ENCODE peak calls at places on chromosomes 16 and 17, in four cellular contexts. One of them, this sample, is unnamed.

GRCh38 chr16:22927306-22927705 is 113.3 kb downstream of the HS3ST2 start:
- DNase-seq in K562: no peak
- DNase-seq in HepG2: no peak
- DNase-seq in GM12878: no peak
- DNase-seq in this sample: no peak

GRCh38 chr16:12323007-12323699 is 346.6 kb downstream of the SNX29 start:
- DNase-seq in K562: no peak
- DNase-seq in HepG2: no peak
- DNase-seq in GM12878: peak; percentile 43
- DNase-seq in this sample: no peak

GRCh38 chr17:66644311-66644710 is 190.6 kb upstream of the CACNG5 start:
- DNase-seq in GM12878: no peak
- DNase-seq in HepG2: no peak
- DNase-seq in K562: no peak
- DNase-seq in this sample: no peak

GRCh38 chr17:75504347-75505151 is 10.8 kb downstream of the CASKIN2 start:
- DNase-seq in HepG2: peak; percentile 51
- DNase-seq in K562: peak; percentile 79
- DNase-seq in GM12878: no peak
- DNase-seq in this sample: peak; percentile 89

GRCh38 chr17:17859909-17860760 is 23.3 kb upstream of the SREBF1 start:
- DNase-seq in GM12878: no peak
- DNase-seq in K562: peak; percentile 75
- DNase-seq in HepG2: peak; percentile 57
- DNase-seq in this sample: peak; percentile 97

GRCh38 chr16:88534731-88535141 is 35.5 kb upstream of the ZC3H18 start:
- DNase-seq in K562: no peak
- DNase-seq in GM12878: no peak
- DNase-seq in HepG2: no peak
- DNase-seq in this sample: peak; percentile 71

GRCh38 chr16:70767377-70768204 is 33.4 kb downstream of the VAC14 start:
- DNase-seq in HepG2: no peak
- DNase-seq in K562: no peak
- DNase-seq in GM12878: no peak
- DNase-seq in this sample: no peak

GRCh38 chr16:9333515-9333914 is 242.1 kb downstream of the HAPSTR1 start:
- DNase-seq in GM12878: no peak
- DNase-seq in HepG2: no peak
- DNase-seq in K562: no peak
- DNase-seq in this sample: no peak

DNA sequence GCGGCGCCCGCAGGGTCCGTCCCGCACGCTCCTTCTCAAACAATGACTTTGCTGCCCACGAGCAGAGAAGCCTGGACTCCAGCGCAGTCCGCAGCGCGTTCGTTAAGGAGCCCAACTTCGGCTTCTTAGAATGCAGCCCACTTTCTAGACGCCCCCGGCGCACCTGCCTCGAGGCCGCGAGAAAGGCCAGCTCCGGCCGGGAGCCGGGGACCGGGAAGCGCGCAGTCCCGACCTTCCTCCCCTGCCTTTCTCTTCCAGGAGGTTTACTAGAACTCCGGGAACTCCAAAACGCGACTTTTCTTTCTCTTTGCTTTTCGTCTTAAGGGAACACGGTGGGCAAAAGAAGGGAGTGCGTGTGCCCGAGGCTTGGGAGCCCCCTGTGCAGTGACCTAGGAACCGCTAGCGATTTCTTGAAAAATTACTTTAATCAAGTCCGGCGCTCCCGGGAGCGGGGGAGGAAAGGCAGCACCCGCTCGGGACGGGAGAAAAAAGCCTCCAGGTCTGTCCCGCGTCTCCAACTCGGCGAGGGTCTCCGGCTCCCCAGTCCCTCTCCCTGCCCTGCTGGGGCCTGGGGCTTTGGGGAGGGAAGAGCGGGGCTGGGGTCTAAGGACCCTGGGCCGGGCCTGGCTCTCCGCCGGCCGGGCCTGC is 2.6 kb downstream of the HNF1B start:
- DNase-seq in HepG2: no peak
- DNase-seq in GM12878: no peak
- DNase-seq in K562: no peak
- DNase-seq in this sample: peak; percentile 48
- TF ChIP-seq MYC in HepG2: peak; percentile 32
- TF ChIP-seq MYC in GM12878: no peak
- TF ChIP-seq MYC in K562: no peak
- TF ChIP-seq MYC in this sample: no peak

GRCh38 chr17:41614098-41614497 is 1.5 kb upstream of the KRT16 start:
- DNase-seq in GM12878: no peak
- DNase-seq in K562: no peak
- DNase-seq in HepG2: no peak
- DNase-seq in this sample: no peak
- TF ChIP-seq JUNB in GM12878: no peak
- TF ChIP-seq JUNB in K562: no peak
- TF ChIP-seq JUNB in HepG2: no peak
- TF ChIP-seq JUNB in this sample: no peak

DNA sequence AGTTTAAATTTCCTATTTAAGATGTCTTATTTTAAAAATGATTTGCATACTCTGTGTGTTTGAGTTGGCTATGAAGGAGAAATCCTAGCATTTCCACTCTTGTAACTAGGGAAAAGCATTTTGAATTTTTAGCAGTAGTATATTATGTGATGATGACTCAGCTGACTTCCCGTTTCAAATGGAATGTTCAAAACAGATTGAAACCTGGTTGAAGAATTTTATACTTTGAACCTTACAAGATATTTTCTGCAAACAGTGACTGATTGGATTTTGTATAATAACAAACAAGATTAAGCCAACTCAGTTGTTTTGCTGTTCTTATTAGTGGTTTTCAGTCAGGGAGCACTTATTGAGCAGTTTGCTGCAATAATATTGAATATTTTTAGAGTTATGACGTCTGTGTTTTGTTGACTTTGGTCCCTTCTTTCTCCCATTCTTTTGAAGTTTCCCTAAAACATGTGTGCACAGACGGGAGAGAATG is 8.0 kb downstream of the TNRC6A start:
- DNase-seq in GM12878: no peak
- DNase-seq in HepG2: peak; percentile 86
- DNase-seq in K562: no peak
- DNase-seq in this sample: no peak
- TF ChIP-seq MYC in GM12878: no peak
- TF ChIP-seq MYC in HepG2: no peak
- TF ChIP-seq MYC in K562: no peak
- TF ChIP-seq MYC in this sample: no peak

DNA sequence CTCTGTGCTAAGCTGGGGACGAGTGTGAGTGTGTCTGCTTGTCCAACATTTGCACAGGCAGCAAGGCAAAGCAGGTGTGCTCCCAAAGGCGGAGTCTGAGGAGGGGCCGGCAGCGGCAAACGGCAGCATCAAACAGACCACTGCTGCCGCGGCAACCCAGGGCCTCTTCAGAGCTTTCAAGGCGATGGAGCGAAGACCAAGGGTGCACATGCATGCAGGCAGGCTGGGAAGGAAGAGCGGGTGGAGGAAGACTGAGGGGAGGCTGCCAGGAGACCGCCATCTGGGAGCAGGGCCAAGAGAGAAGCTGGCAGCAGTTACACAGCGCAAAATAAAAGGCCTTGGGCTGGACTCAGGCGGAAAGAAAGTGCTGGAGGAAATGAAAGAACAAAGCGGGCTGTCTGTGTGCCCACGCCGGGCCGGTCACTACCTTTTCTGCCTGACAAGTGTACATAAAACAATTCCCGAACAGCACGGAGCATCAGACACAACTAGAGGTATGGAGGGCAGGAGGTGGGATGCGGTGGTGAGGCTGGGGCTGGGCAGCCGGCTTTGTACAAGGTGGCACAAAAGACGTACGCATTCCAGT is 8.5 kb downstream of the TIMM22 start:
- DNase-seq in HepG2: no peak
- DNase-seq in K562: no peak
- DNase-seq in GM12878: no peak
- DNase-seq in this sample: no peak
- TF ChIP-seq JUNB in HepG2: no peak
- TF ChIP-seq JUNB in K562: no peak
- TF ChIP-seq JUNB in GM12878: no peak
- TF ChIP-seq JUNB in this sample: no peak

GRCh38 chr16:64121473-64121872 is 1000.4 kb downstream of the CDH11 start:
- DNase-seq in GM12878: no peak
- DNase-seq in K562: no peak
- DNase-seq in HepG2: no peak
- DNase-seq in this sample: no peak
- TF ChIP-seq MYC in GM12878: no peak
- TF ChIP-seq MYC in K562: no peak
- TF ChIP-seq MYC in HepG2: no peak
- TF ChIP-seq MYC in this sample: no peak

GRCh38 chr17:65297384-65297783 is 160.2 kb downstream of the RGS9 start:
- DNase-seq in HepG2: no peak
- DNase-seq in K562: no peak
- DNase-seq in GM12878: no peak
- DNase-seq in this sample: no peak
- TF ChIP-seq JUNB in HepG2: no peak
- TF ChIP-seq JUNB in K562: no peak
- TF ChIP-seq JUNB in GM12878: no peak
- TF ChIP-seq JUNB in this sample: no peak

DNA sequence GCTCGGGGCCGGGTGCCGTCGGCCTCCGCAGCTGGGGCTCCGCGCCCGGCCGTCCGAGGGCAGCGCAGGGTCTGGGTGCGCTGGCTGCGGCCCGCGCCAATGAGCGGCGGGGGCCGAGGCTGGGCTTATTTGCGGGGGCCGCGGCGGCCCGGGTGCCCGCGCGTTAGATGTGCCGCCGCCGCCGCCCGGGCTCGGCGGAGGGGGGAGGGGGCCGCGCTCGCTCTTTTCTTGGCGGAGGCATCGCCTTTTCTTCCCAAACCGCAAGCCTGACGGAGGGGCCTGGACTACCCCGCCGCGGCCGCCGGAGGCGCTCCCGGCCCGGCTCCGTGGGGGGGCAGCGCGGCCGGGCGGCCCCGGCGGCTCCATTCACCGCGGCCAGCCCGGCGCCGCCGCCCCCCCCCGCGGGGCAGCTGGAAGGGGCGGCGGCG is at the start of gene NOTUM:
- DNase-seq in K562: peak; percentile 84
- DNase-seq in HepG2: peak; percentile 79
- DNase-seq in GM12878: no peak
- DNase-seq in this sample: no peak
- TF ChIP-seq MYC in K562: peak; percentile 10
- TF ChIP-seq MYC in HepG2: no peak
- TF ChIP-seq MYC in GM12878: no peak
- TF ChIP-seq MYC in this sample: no peak

GRCh38 chr16:84461029-84461415 is 43.4 kb downstream of the MEAK7 start:
- DNase-seq in HepG2: no peak
- DNase-seq in K562: no peak
- DNase-seq in GM12878: no peak
- DNase-seq in this sample: no peak

GRCh38 chr16:84459517-84459894 is 45.0 kb downstream of the MEAK7 start:
- DNase-seq in GM12878: no peak
- DNase-seq in HepG2: no peak
- DNase-seq in K562: no peak
- DNase-seq in this sample: no peak

GRCh38 chr16:84460406-84461028 is 43.9 kb downstream of the MEAK7 start:
- DNase-seq in K562: no peak
- DNase-seq in HepG2: no peak
- DNase-seq in GM12878: no peak
- DNase-seq in this sample: no peak

GRCh38 chr16:84459941-84460405 is 44.5 kb downstream of the MEAK7 start:
- DNase-seq in GM12878: no peak
- DNase-seq in HepG2: no peak
- DNase-seq in K562: no peak
- DNase-seq in this sample: no peak

DNA sequence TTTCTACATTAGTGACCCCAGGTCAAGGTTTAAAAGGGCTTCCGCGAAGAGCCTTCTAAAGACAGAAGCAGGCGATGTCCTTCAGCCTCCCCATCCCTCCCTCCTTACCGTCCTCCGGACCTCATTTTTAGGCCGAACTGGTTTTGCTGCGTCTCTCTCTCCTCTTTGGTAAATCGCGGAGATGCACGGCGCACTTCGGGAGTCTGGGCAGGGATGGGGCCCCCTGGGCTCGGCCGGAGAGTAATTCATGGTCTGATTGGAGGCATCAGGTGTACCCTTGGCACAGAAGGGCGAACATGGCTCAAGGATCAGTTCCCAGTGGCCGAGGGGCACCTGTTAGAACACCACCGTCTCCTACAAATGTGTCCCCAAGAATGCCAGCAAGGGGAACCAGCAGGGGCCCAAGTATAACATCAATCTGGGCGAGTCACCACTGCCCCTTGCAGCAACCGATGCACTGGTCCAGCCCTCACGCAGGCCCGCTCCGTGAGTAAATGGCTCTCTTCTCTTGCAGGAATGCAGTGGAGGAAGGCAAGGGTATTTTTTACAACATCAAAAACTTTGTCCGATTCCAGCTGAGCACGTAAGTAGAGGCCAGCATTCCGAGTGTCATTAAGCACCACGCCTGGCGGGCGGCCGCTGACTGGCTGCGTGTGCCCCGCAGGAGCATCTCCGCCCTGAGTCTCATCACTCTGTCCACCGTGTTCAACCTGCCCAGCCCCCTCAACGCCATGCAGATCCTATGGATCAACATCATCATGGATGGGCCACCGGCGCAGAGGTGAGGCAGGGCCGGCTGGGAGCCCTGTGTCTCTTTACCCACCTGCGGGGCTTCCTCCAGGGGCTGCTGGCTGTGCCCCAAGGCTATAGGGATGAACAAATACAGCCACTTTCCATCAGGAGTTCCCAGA is 45.6 kb downstream of the MEAK7 start:
- DNase-seq in GM12878: no peak
- DNase-seq in HepG2: no peak
- DNase-seq in K562: no peak
- DNase-seq in this sample: no peak
- TF ChIP-seq JUNB in GM12878: no peak
- TF ChIP-seq JUNB in HepG2: no peak
- TF ChIP-seq JUNB in K562: no peak
- TF ChIP-seq JUNB in this sample: no peak

DNA sequence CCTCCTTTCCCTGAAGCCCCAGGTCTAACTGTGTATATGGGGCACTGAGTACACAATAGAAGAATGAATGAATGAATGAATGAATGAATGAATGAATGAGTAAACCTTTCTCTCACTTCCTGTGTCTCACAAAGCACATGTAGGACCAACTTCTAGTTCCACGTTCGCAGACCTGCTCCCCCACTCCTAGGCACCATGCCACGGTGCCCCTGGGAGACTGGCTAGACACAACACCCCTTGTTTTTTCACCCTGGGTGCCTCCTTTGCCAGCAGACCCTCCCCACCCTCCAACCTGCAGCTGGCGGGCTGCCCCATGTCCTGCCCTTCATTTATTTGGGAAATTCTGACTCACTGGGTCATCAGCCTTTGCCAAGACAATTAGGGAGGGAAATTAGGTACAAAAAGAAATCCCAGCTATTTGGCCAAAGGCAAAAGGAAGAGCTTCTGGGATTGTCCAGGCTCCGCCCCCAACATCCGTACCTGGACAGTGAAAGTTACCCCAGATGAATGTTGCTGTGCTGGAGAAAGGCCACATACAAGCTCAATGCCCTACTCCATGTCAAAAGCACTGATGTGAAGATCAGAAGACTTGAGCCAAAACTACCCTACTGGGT is 7.7 kb downstream of the CES1 start:
- DNase-seq in K562: no peak
- DNase-seq in HepG2: no peak
- DNase-seq in GM12878: no peak
- DNase-seq in this sample: no peak
- TF ChIP-seq MYC in K562: no peak
- TF ChIP-seq MYC in HepG2: no peak
- TF ChIP-seq MYC in GM12878: no peak
- TF ChIP-seq MYC in this sample: no peak

This sample was measured in A549.